ENCODE peak calls at places on chromosomes 12 and 14, in six cellular contexts. W is left colon; U is stimulated activated CD4-positive, alpha-beta T cell treated with anti-CD3 and anti-CD28 coated beads, Interleukin-1b, Interleukin-23, amount 100 ng/mL, for 1 hour; R is H9; M is progenitor cell of endocrine pancreas; E is left cardiac atrium. N is an unnamed sample.

GRCh38 chr12:3600951-3601350 is 109.9 kb downstream of the PRMT8 start:
- DNase-seq in W (no peak), U (no peak), R (no peak), M (no peak), E (no peak), N (no peak)

GRCh38 chr12:14264777-14265176 is 100.7 kb upstream of the ATF7IP start:
- DNase-seq in W (no peak), U (no peak), R (no peak), M (no peak), E (no peak), N (no peak)

GRCh38 chr12:9651265-9651729 is 18.2 kb upstream of the CLEC2D start:
- DNase-seq in W (no peak), U (no peak), R (no peak), M (no peak), E (no peak), N (no peak)

GRCh38 chr12:94690199-94690695 is 39.9 kb upstream of the TMCC3 start:
- DNase-seq in W (no peak), U (no peak), R (no peak), M (no peak), E (no peak), N (no peak)

GRCh38 chr12:5708371-5708770 is 236.7 kb downstream of the ANO2 start:
- DNase-seq in W (peak; percentile 49), U (no peak), R (peak; percentile 6), M (no peak), E (no peak), N (no peak)

GRCh38 chr14:78764645-78765044 is 594.5 kb downstream of the NRXN3 start:
- DNase-seq in W (no peak), U (no peak), R (no peak), M (no peak), E (no peak), N (no peak)

GRCh38 chr14:95490727-95491451 is 25.6 kb downstream of the SYNE3 start:
- DNase-seq in W (peak; percentile 85), U (no peak), R (no peak), M (no peak), E (peak; percentile 74), N (no peak)

GRCh38 chr12:234891-235415 is 21.0 kb upstream of the SLC6A12 start:
- DNase-seq in W (no peak), U (no peak), R (peak; percentile 20), M (no peak), E (no peak), N (peak; percentile 23)

GRCh38 chr14:73245401-73246325 is 8.4 kb downstream of the PAPLN start:
- DNase-seq in W (no peak), U (no peak), R (peak; percentile 71), M (no peak), E (peak; percentile 72), N (peak; percentile 76)

GRCh38 chr12:45051490-45052105 is 699 bp upstream of the DBX2 start:
- DNase-seq in W (no peak), U (no peak), R (peak; percentile 52), M (no peak), E (peak; percentile 20), N (no peak)

GRCh38 chr12:76226956-76227355 is 121.3 kb downstream of the BBS10 start:
- DNase-seq in W (no peak), U (no peak), R (no peak), M (no peak), E (no peak), N (no peak)

GRCh38 chr12:124543052-124543590 is 24.3 kb downstream of the NCOR2 start:
- DNase-seq in W (peak; percentile 42), U (no peak), R (no peak), M (no peak), E (no peak), N (no peak)

GRCh38 chr14:103445783-103446182 is 60.6 kb downstream of the MARK3 start:
- DNase-seq in W (no peak), U (no peak), R (no peak), M (no peak), E (no peak), N (no peak)

GRCh38 chr12:50313256-50313931 is 30.1 kb upstream of the LIMA1 start:
- DNase-seq in W (no peak), U (no peak), R (no peak), M (no peak), E (no peak), N (no peak)

N was measured in sciatic nerve.